ENCODE peak calls at places on chromosomes 4 and X, in six cellular contexts. S is spleen; U is CD8-positive, alpha-beta T cell; O is choroid plexus epithelial cell; F is heart left ventricle; X is colonic mucosa. V is an unnamed sample.

GRCh38 chr4:106615407-106615945 is 246.9 kb upstream of the GIMD1 start:
- DNase-seq in U (no peak), O (peak; percentile 19), F (no peak), S (no peak), X (no peak), V (peak; percentile 57)

GRCh38 chr4:162891788-162892707 is 274.6 kb downstream of the NAF1 start:
- DNase-seq in O (peak; percentile 44), F (no peak), U (no peak), S (no peak), X (no peak), V (peak; percentile 28)

GRCh38 chrX:50432760-50433377 is 37.8 kb downstream of the DGKK start:
- DNase-seq in S (no peak), U (no peak), F (no peak), O (no peak), X (no peak), V (no peak)

GRCh38 chr4:187883049-187883448 is 112.5 kb upstream of the ZFP42 start:
- DNase-seq in X (no peak), O (no peak), S (no peak), F (no peak), U (no peak), V (no peak)

GRCh38 chr4:147968641-147969040 is 236.8 kb downstream of the ARHGAP10 start:
- DNase-seq in U (no peak), O (peak; percentile 19), X (no peak), F (no peak), S (no peak), V (peak; percentile 59)

GRCh38 chrX:104351173-104351769 is 96.5 kb upstream of the ESX1 start:
- DNase-seq in S (no peak), U (no peak), X (no peak), O (peak; percentile 86), F (no peak), V (peak; percentile 81)

GRCh38 chrX:30659421-30659820 is 6.2 kb downstream of the GK start:
- DNase-seq in O (peak; percentile 93), X (no peak), F (no peak), S (no peak), U (no peak), V (peak; percentile 96)

GRCh38 chr4:159232465-159233106 is 129.7 kb downstream of the RAPGEF2 start:
- DNase-seq in F (no peak), X (no peak), U (no peak), S (no peak), O (no peak), V (no peak)

GRCh38 chrX:7242613-7243012 is 94.7 kb upstream of the PUDP start:
- DNase-seq in X (no peak), O (no peak), U (no peak), F (no peak), S (no peak), V (no peak)

GRCh38 chr4:47744253-47744652 is 93.6 kb downstream of the CORIN start:
- DNase-seq in O (no peak), F (no peak), U (no peak), X (no peak), S (no peak), V (no peak)
- H3K4me3 ChIP-seq in O (no peak overlapping the region), F (no peak overlapping the region), U (no peak overlapping the region), X (no peak overlapping the region), S (no peak overlapping the region), V (no peak overlapping the region)

GRCh38 chr4:86934772-86935498 is at the start of gene AFF1:
- DNase-seq in S (peak; percentile 97), O (peak; percentile 89), F (peak; percentile 97), X (peak; percentile 93), U (peak; percentile 86), V (peak; percentile 89)
- TF ChIP-seq CTCF in S (peak; percentile 71), O (no peak), F (peak; percentile 67), X (peak; percentile 36), U (peak; percentile 44), V (peak; percentile 33)

GRCh38 chrX:153924149-153924861 is 1.8 kb downstream of the ARHGAP4 start:
- DNase-seq in X (no peak), F (no peak), S (peak; percentile 88), O (peak; percentile 45), U (peak; percentile 50), V (peak; percentile 51)
- H3K4me3 ChIP-seq in X (peak overlapping the region; percentile 4), F (peak overlapping the region; percentile 24), S (peak overlapping the region; percentile 48), O (no peak overlapping the region), U (peak overlapping the region; percentile 87), V (no peak overlapping the region)

GRCh38 chrX:91414710-91415109 is 19.9 kb upstream of the PABPC5 start:
- DNase-seq in F (no peak), O (no peak), X (no peak), S (no peak), U (no peak), V (no peak)
- TF ChIP-seq CTCF in F (peak; percentile 41), O (peak; percentile 13), X (no peak), S (peak; percentile 13), U (no peak), V (no peak)

GRCh38 chr4:112894480-112894879 is 155.0 kb upstream of the ANK2 start:
- DNase-seq in U (no peak), S (no peak), F (no peak), X (no peak), O (no peak), V (no peak)

GRCh38 chr4:112888617-112889016 is 160.8 kb upstream of the ANK2 start:
- DNase-seq in O (no peak), F (no peak), S (no peak), U (no peak), X (no peak), V (no peak)

GRCh38 chr4:112885897-112886296 is 163.6 kb upstream of the ANK2 start:
- DNase-seq in X (no peak), O (no peak), S (no peak), U (no peak), F (no peak), V (no peak)

GRCh38 chr4:112889199-112889598 is 160.3 kb upstream of the ANK2 start:
- DNase-seq in U (no peak), F (no peak), O (no peak), S (no peak), X (no peak), V (no peak)

GRCh38 chr4:112889619-112890294 is 159.7 kb upstream of the ANK2 start:
- DNase-seq in O (peak; percentile 61), S (no peak), F (no peak), X (no peak), U (no peak), V (peak; percentile 88)
- H3K4me3 ChIP-seq in O (no peak overlapping the region), S (no peak overlapping the region), F (peak overlapping the region; percentile 48), X (no peak overlapping the region), U (no peak overlapping the region), V (no peak overlapping the region)

DNA sequence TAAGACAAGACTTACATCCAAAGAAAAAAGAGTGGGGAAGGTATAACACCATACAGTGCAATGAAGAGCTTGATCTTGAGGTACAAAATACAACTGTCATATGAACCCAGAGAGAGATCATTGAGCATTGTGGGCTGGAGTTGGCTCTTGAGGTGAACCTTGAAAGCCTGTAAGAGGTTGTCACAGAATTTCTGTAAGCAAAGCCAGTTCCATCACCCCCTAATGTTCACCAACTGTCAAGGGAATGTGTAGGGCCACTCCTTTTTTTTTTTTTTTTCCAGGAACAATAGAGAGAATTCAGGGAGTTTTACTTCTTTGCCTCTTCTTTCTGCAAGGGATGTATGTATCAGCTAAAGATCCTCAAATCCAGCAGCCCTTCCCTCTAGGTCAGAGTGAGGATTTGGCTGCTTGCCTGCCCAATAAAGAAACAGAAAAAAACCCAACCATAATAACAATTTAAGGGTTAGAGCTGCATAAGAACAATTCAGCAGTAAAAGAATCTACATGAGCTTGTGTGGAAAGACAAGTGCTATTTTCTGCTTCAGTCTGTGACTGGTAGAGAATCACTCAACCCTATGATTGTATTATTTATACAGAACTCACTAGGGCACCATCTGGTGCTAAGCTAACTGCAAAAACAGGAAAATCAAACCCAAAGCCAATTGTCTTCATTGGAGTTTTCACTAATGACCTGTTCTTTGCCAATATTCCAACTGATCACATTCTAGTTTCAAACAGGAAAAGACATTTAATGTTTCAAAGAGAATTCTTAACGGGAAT is 217.5 kb upstream of the TEX13C start:
- DNase-seq in X (no peak), U (no peak), F (no peak), S (no peak), O (no peak), V (no peak)
- TF ChIP-seq CTCF in X (no peak), U (no peak), F (no peak), S (no peak), O (no peak), V (no peak)

GRCh38 chrX:134551365-134552095 is 91.6 kb downstream of the HPRT1 start:
- DNase-seq in X (no peak), O (peak; percentile 73), U (no peak), F (no peak), S (no peak), V (peak; percentile 85)
- H3K4me3 ChIP-seq in X (no peak overlapping the region), O (peak overlapping the region; percentile 78), U (no peak overlapping the region), F (peak overlapping the region; percentile 71), S (peak overlapping the region; percentile 34), V (peak overlapping the region; percentile 52)